ENCODE peak calls at places on chromosomes 12 and 14, in seven cellular contexts. One of them, this sample, is unnamed.

GRCh38 chr12:30706476-30706875 is 10.8 kb upstream of the IPO8 start:
- DNase-seq in K562: no peak
- DNase-seq in Karpas-422: no peak
- DNase-seq in GM23248: no peak
- DNase-seq in PC-3: peak
- DNase-seq in neuronal stem cell: no peak
- DNase-seq in keratinocyte: no peak
- DNase-seq in this sample: peak

GRCh38 chr12:55681142-55682077 is 26.3 kb downstream of the ITGA7 start:
- DNase-seq in K562: peak
- DNase-seq in Karpas-422: no peak
- DNase-seq in GM23248: peak
- DNase-seq in PC-3: peak
- DNase-seq in neuronal stem cell: peak
- DNase-seq in keratinocyte: no peak
- DNase-seq in this sample: peak

GRCh38 chr12:116880817-116881324 is 370 bp downstream of the HRK start:
- DNase-seq in K562: peak
- DNase-seq in Karpas-422: peak
- DNase-seq in GM23248: peak
- DNase-seq in PC-3: peak
- DNase-seq in neuronal stem cell: peak
- DNase-seq in keratinocyte: no peak
- DNase-seq in this sample: peak

GRCh38 chr12:28939427-28939826 is 209.7 kb upstream of the FAR2 start:
- DNase-seq in K562: no peak
- DNase-seq in Karpas-422: no peak
- DNase-seq in GM23248: peak
- DNase-seq in PC-3: no peak
- DNase-seq in neuronal stem cell: no peak
- DNase-seq in keratinocyte: no peak
- DNase-seq in this sample: peak

GRCh38 chr14:26775765-26776577 is 178.1 kb upstream of the NOVA1 start:
- DNase-seq in K562: no peak
- DNase-seq in Karpas-422: no peak
- DNase-seq in GM23248: peak
- DNase-seq in PC-3: peak
- DNase-seq in neuronal stem cell: no peak
- DNase-seq in keratinocyte: no peak
- DNase-seq in this sample: peak

GRCh38 chr14:67413806-67414769 is 2.1 kb upstream of the PLEK2 start:
- DNase-seq in K562: peak
- DNase-seq in Karpas-422: no peak
- DNase-seq in GM23248: peak
- DNase-seq in PC-3: peak
- DNase-seq in neuronal stem cell: no peak
- DNase-seq in keratinocyte: peak
- DNase-seq in this sample: peak

GRCh38 chr12:78887008-78887407 is 22.4 kb downstream of the SYT1 start:
- DNase-seq in K562: no peak
- DNase-seq in Karpas-422: no peak
- DNase-seq in GM23248: peak
- DNase-seq in PC-3: peak
- DNase-seq in neuronal stem cell: no peak
- DNase-seq in keratinocyte: no peak
- DNase-seq in this sample: peak

GRCh38 chr12:11650697-11651281 is 1.3 kb downstream of the ETV6 start:
- DNase-seq in K562: no peak
- DNase-seq in Karpas-422: no peak
- DNase-seq in GM23248: peak
- DNase-seq in PC-3: peak
- DNase-seq in neuronal stem cell: peak
- DNase-seq in keratinocyte: no peak
- DNase-seq in this sample: peak

GRCh38 chr12:78959556-78959955 is 95.0 kb downstream of the SYT1 start:
- DNase-seq in K562: no peak
- DNase-seq in Karpas-422: no peak
- DNase-seq in GM23248: peak
- DNase-seq in PC-3: no peak
- DNase-seq in neuronal stem cell: no peak
- DNase-seq in keratinocyte: no peak
- DNase-seq in this sample: peak

GRCh38 chr14:24392327-24393098 is 6.3 kb upstream of the NYNRIN start:
- DNase-seq in K562: peak
- DNase-seq in Karpas-422: no peak
- DNase-seq in GM23248: peak
- DNase-seq in PC-3: peak
- DNase-seq in neuronal stem cell: no peak
- DNase-seq in keratinocyte: no peak
- DNase-seq in this sample: peak

GRCh38 chr12:121086896-121087295 is 45.8 kb upstream of the P2RX7 start:
- DNase-seq in K562: no peak
- DNase-seq in Karpas-422: no peak
- DNase-seq in GM23248: no peak
- DNase-seq in PC-3: no peak
- DNase-seq in neuronal stem cell: no peak
- DNase-seq in keratinocyte: no peak
- DNase-seq in this sample: no peak

GRCh38 chr12:31008961-31009840 is 64.5 kb upstream of the DDX11 start:
- DNase-seq in K562: no peak
- DNase-seq in Karpas-422: no peak
- DNase-seq in GM23248: no peak
- DNase-seq in PC-3: no peak
- DNase-seq in neuronal stem cell: no peak
- DNase-seq in keratinocyte: no peak
- DNase-seq in this sample: no peak

GRCh38 chr14:76011959-76012802 is 26.6 kb downstream of the IFT43 start:
- DNase-seq in K562: no peak
- DNase-seq in Karpas-422: no peak
- DNase-seq in GM23248: no peak
- DNase-seq in PC-3: no peak
- DNase-seq in neuronal stem cell: no peak
- DNase-seq in keratinocyte: no peak
- DNase-seq in this sample: no peak

GRCh38 chr14:85527006-85527405 is 2.9 kb upstream of the FLRT2 start:
- DNase-seq in K562: no peak
- DNase-seq in Karpas-422: no peak
- DNase-seq in GM23248: peak
- DNase-seq in PC-3: peak
- DNase-seq in neuronal stem cell: no peak
- DNase-seq in keratinocyte: no peak
- DNase-seq in this sample: peak

GRCh38 chr12:117559978-117560377 is 198.6 kb upstream of the NOS1 start:
- DNase-seq in K562: no peak
- DNase-seq in Karpas-422: no peak
- DNase-seq in GM23248: no peak
- DNase-seq in PC-3: no peak
- DNase-seq in neuronal stem cell: no peak
- DNase-seq in keratinocyte: no peak
- DNase-seq in this sample: no peak

GRCh38 chr12:22880810-22881209 is 255.8 kb downstream of the ETNK1 start:
- DNase-seq in K562: no peak
- DNase-seq in Karpas-422: no peak
- DNase-seq in GM23248: no peak
- DNase-seq in PC-3: no peak
- DNase-seq in neuronal stem cell: no peak
- DNase-seq in keratinocyte: no peak
- DNase-seq in this sample: no peak

GRCh38 chr12:84157170-84157569 is 755.4 kb downstream of the SLC6A15 start:
- DNase-seq in K562: no peak
- DNase-seq in Karpas-422: no peak
- DNase-seq in GM23248: no peak
- DNase-seq in PC-3: no peak
- DNase-seq in neuronal stem cell: no peak
- DNase-seq in keratinocyte: no peak
- DNase-seq in this sample: no peak

GRCh38 chr12:49304161-49304560 is 9.2 kb downstream of the PRPH start:
- DNase-seq in K562: no peak
- DNase-seq in Karpas-422: no peak
- DNase-seq in GM23248: peak
- DNase-seq in PC-3: no peak
- DNase-seq in neuronal stem cell: no peak
- DNase-seq in keratinocyte: no peak
- DNase-seq in this sample: no peak

GRCh38 chr12:29171421-29172258 is 22.6 kb downstream of the FAR2 start:
- DNase-seq in K562: no peak
- DNase-seq in Karpas-422: no peak
- DNase-seq in GM23248: no peak
- DNase-seq in PC-3: no peak
- DNase-seq in neuronal stem cell: no peak
- DNase-seq in keratinocyte: no peak
- DNase-seq in this sample: no peak

DNA sequence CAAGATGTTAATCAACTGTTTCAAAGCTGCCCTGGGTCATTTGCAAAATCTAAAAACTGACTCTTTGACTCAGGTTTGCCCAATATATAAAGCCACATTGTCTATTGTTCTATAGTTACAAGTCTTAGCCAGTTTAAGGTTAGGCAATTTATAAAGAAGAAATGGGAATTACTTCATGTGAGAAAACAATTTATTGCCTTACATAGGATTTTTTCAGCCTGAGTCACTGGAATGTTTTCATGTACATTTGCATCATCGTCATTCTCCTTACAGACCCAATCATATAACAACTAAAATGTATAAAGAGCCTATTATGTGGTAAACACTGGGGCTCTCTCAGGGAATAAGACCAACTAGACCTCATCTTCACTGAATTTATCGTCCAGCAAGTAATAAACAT is 100.3 kb upstream of the PLEKHG7 start:
- DNase-seq in K562: no peak
- DNase-seq in Karpas-422: no peak
- DNase-seq in GM23248: peak
- DNase-seq in PC-3: peak
- DNase-seq in neuronal stem cell: no peak
- DNase-seq in keratinocyte: peak
- DNase-seq in this sample: peak
- H3K27ac ChIP-seq in K562: no peak
- H3K27ac ChIP-seq in Karpas-422: no peak
- H3K27ac ChIP-seq in GM23248: peak
- H3K27ac ChIP-seq in PC-3: peak
- H3K27ac ChIP-seq in neuronal stem cell: no peak
- H3K27ac ChIP-seq in keratinocyte: peak
- H3K27ac ChIP-seq in this sample: peak

GRCh38 chr14:23005451-23005850 is 4.5 kb downstream of the C14orf93 start:
- DNase-seq in K562: no peak
- DNase-seq in Karpas-422: peak
- DNase-seq in GM23248: no peak
- DNase-seq in PC-3: no peak
- DNase-seq in neuronal stem cell: no peak
- DNase-seq in keratinocyte: no peak
- DNase-seq in this sample: no peak
- H3K9ac ChIP-seq in K562: no peak
- H3K9ac ChIP-seq in Karpas-422: peak
- H3K9ac ChIP-seq in GM23248: no peak
- H3K9ac ChIP-seq in PC-3: no peak
- H3K9ac ChIP-seq in neuronal stem cell: no peak
- H3K9ac ChIP-seq in keratinocyte: no peak
- H3K9ac ChIP-seq in this sample: no peak

DNA sequence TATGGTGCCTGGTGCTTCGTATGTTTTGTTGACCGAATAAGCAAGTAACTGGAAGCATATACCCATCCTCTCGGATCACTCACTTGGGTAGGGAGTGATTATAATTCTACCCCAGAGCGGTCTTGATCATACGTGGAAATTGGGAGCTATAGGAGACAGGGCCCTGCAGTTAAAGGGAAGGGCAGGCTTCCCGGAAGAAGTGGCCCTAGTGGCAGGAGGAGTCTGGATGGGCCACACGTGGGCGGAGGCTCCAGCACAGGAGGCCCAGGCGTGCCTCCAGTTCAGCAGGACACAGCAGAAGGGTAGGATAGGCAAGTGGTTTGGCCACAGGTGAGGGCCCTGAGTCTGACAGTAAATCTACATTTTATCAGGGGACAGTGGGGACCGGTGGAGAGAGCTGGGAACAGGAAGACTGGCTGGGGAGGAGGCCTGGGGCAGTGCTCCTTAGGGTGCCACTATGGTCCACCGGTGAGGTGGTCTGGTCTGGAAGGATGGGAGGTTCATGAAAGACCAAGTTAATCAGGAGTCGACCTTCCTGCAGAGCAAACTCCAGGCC is 23.5 kb upstream of the YY1 start:
- DNase-seq in K562: peak
- DNase-seq in Karpas-422: no peak
- DNase-seq in GM23248: no peak
- DNase-seq in PC-3: no peak
- DNase-seq in neuronal stem cell: no peak
- DNase-seq in keratinocyte: no peak
- DNase-seq in this sample: no peak
- H2AFZ ChIP-seq in K562: peak
- H2AFZ ChIP-seq in Karpas-422: no peak
- H2AFZ ChIP-seq in GM23248: peak
- H2AFZ ChIP-seq in PC-3: no peak
- H2AFZ ChIP-seq in neuronal stem cell: no peak
- H2AFZ ChIP-seq in keratinocyte: no peak
- H2AFZ ChIP-seq in this sample: no peak

DNA sequence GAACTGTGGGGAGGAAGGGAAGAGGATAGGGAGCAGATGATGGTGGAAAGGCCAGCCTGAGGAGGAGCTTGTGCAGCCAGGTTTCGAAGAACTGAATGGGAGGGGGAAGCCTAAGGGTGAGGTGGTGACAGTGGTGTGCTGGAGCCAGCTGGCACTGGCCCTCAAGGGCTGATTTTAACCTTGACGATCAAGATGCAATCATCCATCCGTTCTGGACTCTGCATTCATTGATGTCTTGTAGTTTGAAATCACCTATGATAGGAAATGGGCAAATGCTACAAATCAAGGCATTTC is 2.8 kb upstream of the ATG101 start:
- DNase-seq in K562: no peak
- DNase-seq in Karpas-422: no peak
- DNase-seq in GM23248: no peak
- DNase-seq in PC-3: no peak
- DNase-seq in neuronal stem cell: no peak
- DNase-seq in keratinocyte: no peak
- DNase-seq in this sample: no peak
- H3K27ac ChIP-seq in K562: no peak
- H3K27ac ChIP-seq in Karpas-422: no peak
- H3K27ac ChIP-seq in GM23248: no peak
- H3K27ac ChIP-seq in PC-3: no peak
- H3K27ac ChIP-seq in neuronal stem cell: no peak
- H3K27ac ChIP-seq in keratinocyte: no peak
- H3K27ac ChIP-seq in this sample: no peak